ENCODE peak calls at places on chromosomes 6 and 20, in ten cellular contexts. D is endothelial cell of umbilical vein, R is transverse colon, Z is stomach, T is prostate gland, M is H1, H is HepG2, I is sigmoid colon, V is HCT116, K is K562. G is an unnamed sample.
A peak's percentile ranks its signal among the peaks of the same experiment; 100 is the strongest.

GRCh38 chr20:44187763-44188709 is 1.0 kb upstream of the JPH2 start:
- DNase-seq in K (no peak), I (peak; percentile 83), V (no peak), M (no peak), H (no peak), Z (no peak), T (no peak), D (no peak), R (no peak), G (no peak)

GRCh38 chr6:72552938-72553337 is 68.9 kb upstream of the KCNQ5 start:
- DNase-seq in D (no peak), K (no peak), Z (no peak), V (no peak), M (no peak), T (no peak), I (no peak), R (no peak), H (no peak), G (no peak)

GRCh38 chr6:77416839-77417238 is 46.5 kb downstream of the HTR1B start:
- DNase-seq in I (no peak), H (no peak), Z (no peak), D (no peak), T (no peak), V (no peak), K (no peak), R (no peak), M (no peak), G (no peak)

GRCh38 chr6:111870054-111870750 is 3.0 kb downstream of the FYN start:
- DNase-seq in M (no peak), V (no peak), Z (no peak), K (peak; percentile 52), H (peak; percentile 15), I (no peak), D (no peak), T (no peak), R (no peak), G (no peak)

GRCh38 chr6:97703661-97704060 is 420.6 kb upstream of the MMS22L start:
- DNase-seq in K (no peak), M (no peak), V (no peak), D (no peak), Z (no peak), T (no peak), I (no peak), R (no peak), H (no peak), G (no peak)

GRCh38 chr6:88548891-88549505 is 382.9 kb upstream of the CNR1 start:
- DNase-seq in R (no peak), M (no peak), H (no peak), D (no peak), T (no peak), K (no peak), Z (no peak), I (no peak), V (no peak), G (no peak)

GRCh38 chr6:20279608-20280287 is 67.5 kb upstream of the MBOAT1 start:
- DNase-seq in R (no peak), D (no peak), H (no peak), T (no peak), M (no peak), I (no peak), Z (no peak), K (no peak), V (no peak), G (no peak)

GRCh38 chr6:44472250-44472945 is 84.9 kb downstream of the CDC5L start:
- DNase-seq in D (no peak), Z (no peak), I (no peak), M (no peak), H (no peak), R (no peak), V (no peak), K (no peak), T (no peak), G (no peak)

DNA sequence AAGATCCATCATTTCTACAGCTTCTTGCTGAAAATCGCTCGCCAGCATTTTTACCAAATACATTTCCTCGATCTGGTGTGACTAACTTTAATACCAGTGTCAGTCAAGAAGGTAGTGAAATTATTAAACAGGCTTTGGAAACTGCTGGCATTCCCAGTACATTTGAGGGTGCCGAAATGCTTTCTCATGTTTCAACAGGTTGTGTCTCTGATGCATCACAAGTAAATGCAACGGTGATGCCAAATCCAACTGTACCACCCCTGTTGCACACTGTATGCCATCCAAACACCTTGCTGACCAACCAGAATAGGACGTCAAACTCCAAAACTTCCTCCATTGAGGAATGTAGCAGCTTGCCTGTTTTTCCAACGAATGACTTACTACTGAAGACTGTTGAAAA is 64.4 kb upstream of the SMIM8 start:
- DNase-seq in D (no peak), Z (no peak), H (no peak), R (no peak), T (no peak), I (no peak), V (no peak), M (no peak), K (no peak), G (no peak)
- TF ChIP-seq POLR2A in D (no peak), Z (no peak), H (no peak), R (no peak), T (no peak), I (no peak), V (no peak), M (no peak), K (no peak), G (no peak)

GRCh38 chr6:55474386-55474785 is 104.6 kb downstream of the HMGCLL1 start:
- DNase-seq in T (no peak), Z (no peak), R (no peak), H (no peak), D (no peak), K (no peak), I (no peak), V (no peak), M (no peak), G (no peak)
- H3K27me3 ChIP-seq in T (no peaks in the 10 kb centered on the region), Z (no peaks in the 10 kb centered on the region), R (no peaks in the 10 kb centered on the region), H (no peaks in the 10 kb centered on the region), D (peaks cover 2% of the 10 kb centered on the region), K (no peaks in the 10 kb centered on the region), I (no peaks in the 10 kb centered on the region), V (peaks cover 30% of the 10 kb centered on the region), M (no peaks in the 10 kb centered on the region), G (no peaks in the 10 kb centered on the region)

DNA sequence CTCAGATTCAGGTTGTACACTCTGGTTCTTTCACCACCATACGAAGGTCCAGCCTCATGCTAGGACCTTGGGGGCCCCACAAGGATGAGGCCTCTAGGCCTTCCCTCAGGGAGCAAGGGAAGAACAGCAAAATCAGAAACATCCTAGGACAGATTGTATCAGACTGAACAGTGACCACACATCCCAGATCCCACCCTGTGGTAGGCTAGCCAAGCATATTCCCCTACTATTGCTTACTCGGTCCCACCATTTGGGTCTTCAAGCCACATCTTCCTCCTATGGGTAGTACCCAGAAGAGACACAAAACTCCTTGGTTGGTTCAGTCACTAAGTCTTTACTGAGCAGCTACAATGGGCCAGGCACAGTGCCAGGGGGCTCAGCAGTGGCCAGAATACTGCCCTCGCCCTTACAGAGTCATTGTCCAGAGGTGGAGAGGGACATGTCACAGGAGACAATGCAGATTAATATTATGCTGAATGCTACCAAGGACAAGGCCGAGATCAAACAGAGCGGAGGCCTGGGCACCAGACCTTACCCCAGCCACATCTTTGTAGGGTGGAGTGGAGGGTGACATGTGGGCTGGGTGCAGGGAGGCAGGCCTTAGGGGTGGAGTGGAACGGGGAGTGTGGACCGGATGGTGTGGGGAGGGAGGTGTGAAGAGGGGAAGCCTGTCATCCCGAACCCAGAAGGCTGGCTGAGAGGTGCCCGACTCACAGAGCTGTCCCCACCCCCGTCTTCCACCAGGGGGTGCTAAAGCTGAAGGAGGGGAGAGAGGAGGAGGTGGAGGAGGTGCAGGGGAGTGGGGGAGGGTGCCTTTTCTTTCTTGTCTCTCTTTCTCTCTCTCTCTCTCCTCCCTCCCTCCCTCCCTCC is 6.8 kb upstream of the MAPK13 start:
- DNase-seq in V (peak; percentile 58), I (peak; percentile 91), M (peak; percentile 46), H (peak; percentile 83), T (peak; percentile 67), Z (peak; percentile 86), D (peak; percentile 66), R (peak; percentile 90), K (peak; percentile 94), G (peak; percentile 84)
- TF ChIP-seq POLR2AphosphoS5 in V (no peak), I (peak; percentile 25), M (no peak), H (no peak), T (peak; percentile 39), Z (no peak), D (no peak), R (no peak), K (no peak), G (no peak)

DNA sequence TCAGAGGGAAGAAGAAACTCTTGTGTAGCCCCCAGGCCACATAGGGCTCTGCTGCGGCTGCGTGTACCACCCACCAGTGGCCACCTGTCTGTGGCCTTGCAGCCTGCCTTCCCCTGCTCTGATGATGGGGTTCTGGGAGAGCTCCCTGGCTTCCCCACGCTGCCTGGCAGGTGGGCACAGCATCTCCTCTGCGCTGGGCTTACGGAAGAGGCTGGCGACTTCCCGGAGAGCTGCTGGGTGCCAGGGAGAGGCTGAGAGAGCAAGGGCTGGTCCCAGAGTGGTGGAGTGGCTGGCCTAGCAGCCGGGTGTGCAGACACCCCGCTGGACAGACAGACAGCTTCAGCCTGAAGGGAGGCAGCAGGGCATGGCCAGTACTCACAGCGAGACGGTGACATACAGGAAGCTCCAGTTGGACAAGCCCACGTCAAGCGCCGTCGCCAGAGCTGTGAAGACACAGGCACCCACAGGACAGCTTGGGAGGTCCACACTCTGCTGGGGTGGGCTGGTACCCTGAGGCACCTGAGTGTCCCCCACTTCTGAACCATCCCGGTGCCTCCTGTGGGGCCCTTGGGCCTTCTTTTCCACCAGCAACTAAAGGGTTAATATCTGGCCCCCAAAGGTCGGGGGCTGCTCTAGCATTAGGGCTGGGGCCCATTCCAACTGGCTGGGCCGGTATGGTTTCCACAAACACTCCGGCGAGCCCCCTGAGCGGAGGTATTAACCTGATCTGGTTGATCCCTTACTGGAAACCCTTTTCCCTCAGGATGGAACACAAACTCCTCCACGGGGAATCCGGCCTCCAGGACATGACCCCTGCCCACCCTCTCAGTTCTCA is 48.1 kb upstream of the CDH22 start:
- DNase-seq in H (no peak), Z (no peak), V (no peak), I (no peak), D (no peak), R (no peak), T (no peak), M (no peak), K (no peak), G (no peak)
- TF ChIP-seq POLR2A in H (peak; percentile 36), Z (no peak), V (no peak), I (no peak), D (no peak), R (no peak), T (no peak), M (no peak), K (no peak), G (no peak)

DNA sequence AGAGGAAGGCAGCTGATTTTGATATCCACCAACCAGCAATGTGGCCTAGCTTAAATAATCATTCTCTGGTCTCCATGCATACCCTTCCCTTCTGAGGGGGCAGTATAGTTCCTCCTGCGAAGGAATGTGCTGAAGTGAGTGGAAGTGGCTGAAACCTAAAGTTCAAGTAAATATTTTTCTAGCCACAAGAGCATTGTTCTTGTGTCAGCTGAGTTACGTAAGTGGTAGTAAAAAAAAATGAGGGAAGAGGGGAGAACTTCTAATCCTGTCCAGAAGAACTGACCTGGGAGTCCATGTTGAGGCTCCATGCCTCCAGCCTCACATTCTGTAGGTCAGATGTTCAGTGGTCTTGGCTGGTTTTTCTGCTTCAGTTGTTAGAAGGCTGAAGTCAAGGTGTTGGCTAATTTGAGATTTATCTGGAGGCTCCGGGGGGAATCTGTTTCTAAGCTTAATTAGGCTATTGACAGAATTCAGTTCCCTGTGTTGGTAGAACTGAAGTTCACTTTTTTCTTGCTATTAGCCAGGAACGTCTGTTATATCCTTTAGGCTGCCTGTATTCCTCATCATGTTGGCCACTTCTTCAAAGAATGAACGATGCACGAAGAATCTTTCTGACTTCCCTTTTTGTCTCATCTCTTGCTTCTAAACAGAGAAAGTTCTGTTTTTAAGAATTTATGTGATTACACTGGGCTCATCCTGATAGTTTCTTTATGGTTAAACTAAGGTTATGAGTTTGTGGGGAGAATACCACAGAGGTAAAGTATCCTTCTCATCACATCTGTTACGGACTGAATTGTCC is 207.1 kb upstream of the PRSS16 start:
- DNase-seq in H (peak; percentile 66), V (no peak), R (no peak), K (no peak), I (no peak), D (peak; percentile 11), Z (no peak), T (no peak), M (no peak), G (no peak)
- H3K27me3 ChIP-seq in H (no peaks in the 10 kb centered on the region), V (no peaks in the 10 kb centered on the region), R (peaks cover 30% of the 10 kb centered on the region), K (no peaks in the 10 kb centered on the region), I (peaks cover 5% of the 10 kb centered on the region), D (no peaks in the 10 kb centered on the region), Z (no peaks in the 10 kb centered on the region), T (no peaks in the 10 kb centered on the region), M (no peaks in the 10 kb centered on the region), G (no peaks in the 10 kb centered on the region)

G was measured in breast epithelium.